ENCODE peak calls at places on chromosomes 16 and 17, in ten cellular contexts. H is sigmoid colon, V is transverse colon, G is suprapubic skin, F is stomach, N is HL-60, D is endothelial cell of umbilical vein, R is GM23338, T is prostate gland, Y is K562. P is an unnamed sample.

GRCh38 chr16:69351309-69352027 is at the start of gene TMED6:
- DNase-seq in H (no peak), V (peak; percentile 77), G (no peak), F (peak; percentile 63), N (no peak), D (no peak), R (no peak), T (no peak), Y (no peak), P (no peak)

GRCh38 chr16:83762141-83763024 is 45.4 kb upstream of the HSBP1 start:
- DNase-seq in H (no peak), V (no peak), G (no peak), F (no peak), N (no peak), D (no peak), R (no peak), T (no peak), Y (no peak), P (no peak)

GRCh38 chr17:14304876-14305636 is 4.2 kb downstream of the HS3ST3B1 start:
- DNase-seq in H (no peak), V (no peak), G (no peak), F (no peak), N (no peak), D (no peak), R (peak; percentile 63), T (no peak), Y (peak; percentile 32), P (no peak)

GRCh38 chr17:45942284-45942683 is 47.9 kb downstream of the MAPT start:
- DNase-seq in H (peak; percentile 95), V (peak; percentile 48), G (peak; percentile 86), F (peak; percentile 36), N (no peak), D (no peak), R (peak; percentile 49), T (peak; percentile 41), Y (no peak), P (peak; percentile 67)

GRCh38 chr16:85010931-85011845 is at the start of gene ZDHHC7:
- DNase-seq in H (peak; percentile 95), V (peak; percentile 90), G (peak; percentile 94), F (peak; percentile 86), N (peak; percentile 71), D (peak; percentile 88), R (peak; percentile 93), T (peak; percentile 82), Y (peak; percentile 95), P (peak; percentile 88)

GRCh38 chr16:69112285-69113129 is 7.1 kb downstream of the HAS3 start:
- DNase-seq in H (peak; percentile 67), V (peak; percentile 64), G (no peak), F (peak; percentile 71), N (no peak), D (peak; percentile 52), R (peak; percentile 87), T (no peak), Y (peak; percentile 81), P (no peak)

GRCh38 chr16:48378276-48378675 is 6.9 kb downstream of the SIAH1 start:
- DNase-seq in H (no peak), V (no peak), G (no peak), F (no peak), N (no peak), D (no peak), R (no peak), T (no peak), Y (no peak), P (no peak)

GRCh38 chr17:17928422-17929386 is 43.5 kb downstream of the TOM1L2 start:
- DNase-seq in H (no peak), V (no peak), G (no peak), F (no peak), N (no peak), D (peak; percentile 65), R (no peak), T (no peak), Y (no peak), P (no peak)

GRCh38 chr17:66403846-66404597 is 101.6 kb downstream of the PRKCA start:
- DNase-seq in H (no peak), V (no peak), G (no peak), F (no peak), N (no peak), D (no peak), R (no peak), T (no peak), Y (no peak), P (no peak)

DNA sequence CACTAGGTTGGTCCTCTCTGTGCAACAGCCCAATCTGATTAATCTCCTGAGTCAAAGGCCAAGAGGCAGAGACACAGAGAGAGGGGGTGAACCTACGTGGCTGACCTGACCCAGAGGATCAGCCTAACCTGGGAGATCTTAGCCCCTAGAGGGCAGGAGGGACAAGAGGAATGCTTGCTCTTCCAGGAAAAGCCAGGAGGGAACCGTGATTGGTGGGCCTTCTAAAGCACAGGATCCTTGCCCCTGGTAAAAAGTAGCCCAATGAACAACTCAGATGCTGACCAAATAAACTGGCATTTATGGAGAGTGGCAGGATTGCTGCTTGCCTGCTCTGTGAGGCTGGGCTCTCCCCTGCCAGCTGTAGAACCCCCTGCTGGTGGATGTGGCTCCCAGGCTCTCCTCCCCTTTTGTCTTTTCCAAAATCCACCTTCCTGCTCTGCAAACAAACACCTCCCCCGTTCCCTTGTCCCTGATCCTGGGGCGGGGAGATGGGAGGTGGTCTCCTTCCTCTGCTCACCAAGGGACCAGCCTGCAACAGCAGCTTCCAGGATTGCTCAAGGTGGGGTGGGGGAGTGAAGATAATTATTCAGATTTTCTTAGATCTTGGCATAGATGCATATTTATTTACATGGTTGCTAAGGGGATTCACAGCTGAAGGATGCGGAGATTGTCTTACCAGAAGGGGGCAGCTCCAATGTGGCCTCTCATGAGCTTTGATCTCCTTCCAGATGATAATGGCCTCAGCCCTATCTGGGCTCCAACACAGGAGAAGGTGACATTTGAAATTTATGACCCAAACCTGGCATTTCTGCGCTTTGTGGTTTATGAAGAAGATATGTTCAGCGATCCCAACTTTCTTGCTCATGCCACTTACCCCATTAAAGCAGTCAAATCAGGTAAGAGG is 71.9 kb downstream of the SDR42E1 start:
- DNase-seq in H (no peak), V (no peak), G (no peak), F (no peak), N (no peak), D (peak; percentile 12), R (peak; percentile 77), T (no peak), Y (peak; percentile 22), P (no peak)
- TF ChIP-seq CTCF in H (no peak), V (no peak), G (no peak), F (no peak), N (no peak), D (peak; percentile 5), R (peak; percentile 45), T (no peak), Y (no peak), P (no peak)

DNA sequence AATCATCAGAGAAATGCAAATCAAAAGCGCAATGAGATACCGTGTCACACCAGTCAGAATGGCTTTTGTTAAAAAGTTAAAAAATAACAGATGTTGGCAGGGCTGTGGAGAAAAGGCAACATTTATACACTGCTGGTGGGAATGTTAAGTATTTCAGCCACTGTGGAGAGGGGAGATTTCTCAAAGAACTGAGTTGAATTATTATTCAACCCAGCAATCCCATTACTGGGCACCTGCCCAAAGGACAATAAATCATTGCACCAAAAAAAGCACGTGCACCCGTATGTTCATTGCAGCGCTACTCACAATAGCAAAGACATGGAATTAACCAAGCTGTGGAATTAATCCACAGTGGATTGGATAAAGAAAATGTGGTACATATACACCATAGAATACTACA is 204.7 kb downstream of the HS3ST4 start:
- DNase-seq in H (no peak), V (no peak), G (no peak), F (no peak), N (no peak), D (no peak), R (no peak), T (no peak), Y (no peak), P (no peak)
- TF ChIP-seq POLR2AphosphoS5 in H (no peak), V (no peak), G (no peak), F (no peak), N (no peak), D (no peak), R (no peak), T (no peak), Y (no peak), P (no peak)

GRCh38 chr16:67719778-67720144 is 645 bp upstream of the GFOD2 start:
- DNase-seq in H (no peak), V (peak; percentile 17), G (no peak), F (no peak), N (peak; percentile 41), D (no peak), R (peak; percentile 45), T (peak; percentile 21), Y (peak; percentile 72), P (peak; percentile 20)
- H3K27ac ChIP-seq in H (peak overlapping the region; percentile 80), V (peak overlapping the region; percentile 87), G (peak overlapping the region; percentile 89), F (peak overlapping the region; percentile 92), N (peak overlapping the region; percentile 82), D (peak overlapping the region; percentile 81), R (peak overlapping the region; percentile 43), T (peak overlapping the region; percentile 73), Y (peak overlapping the region; percentile 93), P (peak overlapping the region; percentile 83)

DNA sequence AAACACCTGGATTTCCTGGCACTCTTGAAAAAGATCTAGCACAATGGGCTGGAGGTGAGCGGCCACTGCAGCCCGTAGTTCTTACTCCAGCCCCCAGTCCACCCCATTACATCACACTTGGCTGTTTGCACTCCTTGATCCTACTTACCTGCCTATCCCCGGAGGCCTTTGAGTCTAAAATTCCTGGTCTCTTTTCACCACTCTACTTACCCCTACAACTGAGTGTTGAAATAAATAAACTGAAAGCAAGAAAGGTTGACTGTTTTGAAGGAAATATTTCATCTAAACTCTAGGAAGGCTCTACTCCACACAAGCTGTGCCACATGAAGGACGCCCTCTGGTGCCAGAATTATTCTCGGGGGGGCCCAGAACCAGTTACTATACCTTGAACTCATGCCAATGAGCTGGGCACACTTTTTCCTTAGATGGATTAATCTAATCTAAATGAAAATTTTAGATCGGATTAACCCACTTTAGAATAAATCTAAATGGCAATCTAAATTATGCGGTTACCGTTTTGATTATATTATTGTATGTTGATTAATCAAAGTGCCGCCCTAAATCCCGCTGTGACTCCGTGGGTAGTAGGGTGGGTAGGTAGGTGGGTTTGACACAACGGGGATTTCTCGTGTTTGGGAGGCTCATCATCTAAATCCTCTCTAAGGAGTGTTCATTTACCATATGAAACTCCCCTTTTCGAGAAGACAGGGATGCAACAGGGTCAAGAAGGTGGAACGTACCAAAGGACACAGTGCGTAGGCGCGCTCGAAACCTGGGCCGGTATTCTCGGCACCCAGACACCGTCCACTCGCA is 651 bp upstream of the EIF1 start:
- DNase-seq in H (peak; percentile 81), V (peak; percentile 73), G (no peak), F (peak; percentile 65), N (no peak), D (no peak), R (peak; percentile 46), T (peak; percentile 54), Y (peak; percentile 66), P (no peak)
- TF ChIP-seq CTCF in H (no peak), V (peak; percentile 30), G (peak; percentile 15), F (no peak), N (no peak), D (peak; percentile 39), R (peak; percentile 47), T (peak; percentile 18), Y (peak; percentile 52), P (no peak)

GRCh38 chr17:81509687-81510523 is 2.7 kb downstream of the ACTG1 start:
- DNase-seq in H (no peak), V (no peak), G (no peak), F (no peak), N (peak; percentile 54), D (peak; percentile 27), R (no peak), T (no peak), Y (no peak), P (no peak)
- TF ChIP-seq POLR2AphosphoS5 in H (peak; percentile 68), V (peak; percentile 64), G (no peak), F (peak; percentile 35), N (peak; percentile 14), D (peak; percentile 4), R (peak; percentile 25), T (peak; percentile 1), Y (no peak), P (no peak)